ENCODE peak calls at places on chromosomes 6 and 20, in five cellular contexts. X, C, O, Y and A are unnamed samples.

GRCh38 chr6:145814035-145814500 is 527 bp downstream of the FBXO30 start:
- DNase-seq in X (peak), O (no peak), C (peak), Y (peak), A (peak)

GRCh38 chr20:21511850-21512633 is 1.8 kb downstream of the NKX2-2 start:
- DNase-seq in X (no peak), C (peak), O (no peak), Y (no peak), A (no peak)

GRCh38 chr6:79546186-79546585 is 9.0 kb upstream of the LCA5 start:
- DNase-seq in X (no peak), C (no peak), O (no peak), Y (no peak), A (peak)

GRCh38 chr6:149170564-149171452 is 146.7 kb upstream of the TAB2 start:
- DNase-seq in X (no peak), O (no peak), Y (no peak), C (no peak), A (no peak)

GRCh38 chr6:167125405-167125804 is 2.5 kb downstream of the CCR6 start:
- DNase-seq in C (no peak), X (no peak), O (no peak), Y (no peak), A (no peak)

GRCh38 chr20:50595433-50595895 is 85.3 kb downstream of the PTPN1 start:
- DNase-seq in Y (no peak), X (no peak), C (no peak), O (no peak), A (no peak)

GRCh38 chr6:3280866-3281465 is 22.2 kb downstream of the PSMG4 start:
- DNase-seq in C (no peak), Y (no peak), O (no peak), X (no peak), A (no peak)

GRCh38 chr6:144315226-144315980 is 30.3 kb downstream of the UTRN start:
- DNase-seq in X (no peak), C (no peak), O (no peak), Y (no peak), A (no peak)

GRCh38 chr6:166930354-166930891 is 25.9 kb downstream of the RNASET2 start:
- DNase-seq in X (no peak), Y (no peak), O (no peak), C (no peak), A (no peak)

GRCh38 chr6:43174263-43175112 is 3.4 kb downstream of the SRF start:
- DNase-seq in X (peak), O (peak), C (peak), Y (peak), A (peak)

GRCh38 chr6:3001773-3002293 is 2.1 kb downstream of the NQO2 start:
- DNase-seq in C (no peak), O (no peak), Y (peak), X (no peak), A (peak)

GRCh38 chr6:134636221-134636830 is 313.6 kb downstream of the ALDH8A1 start:
- DNase-seq in O (no peak), Y (no peak), C (no peak), X (no peak), A (no peak)

GRCh38 chr6:74001091-74001490 is 305.1 kb downstream of the CD109 start:
- DNase-seq in C (no peak), O (no peak), Y (no peak), X (no peak), A (no peak)

GRCh38 chr20:23325107-23325506 is 25.5 kb upstream of the NXT1 start:
- DNase-seq in C (no peak), Y (no peak), X (no peak), O (no peak), A (no peak)

GRCh38 chr6:116424001-116424400 is 37.2 kb upstream of the CALHM6 start:
- DNase-seq in O (no peak), Y (no peak), C (no peak), X (no peak), A (peak)

GRCh38 chr6:139732451-139732850 is 358.0 kb upstream of the CITED2 start:
- DNase-seq in C (no peak), O (no peak), X (no peak), Y (no peak), A (peak)

GRCh38 chr20:10563935-10564492 is 109.8 kb downstream of the JAG1 start:
- DNase-seq in O (no peak), C (no peak), Y (no peak), X (no peak), A (no peak)

GRCh38 chr6:149451361-149452061 is 33.3 kb downstream of the ZC3H12D start:
- DNase-seq in X (no peak), O (no peak), C (no peak), Y (no peak), A (no peak)

GRCh38 chr20:40686434-40686882 is 2.6 kb downstream of the MAFB start:
- DNase-seq in O (no peak), Y (no peak), X (no peak), C (no peak), A (no peak)

GRCh38 chr6:12147557-12148316 is 135.6 kb downstream of the HIVEP1 start:
- DNase-seq in Y (no peak), C (no peak), O (no peak), X (no peak), A (peak)

GRCh38 chr20:18613553-18613952 is 25.7 kb downstream of the DTD1 start:
- DNase-seq in O (no peak), Y (no peak), C (no peak), X (no peak), A (no peak)

GRCh38 chr6:170278743-170279094 is 12.2 kb downstream of the DLL1 start:
- DNase-seq in X (no peak), C (no peak), O (no peak), Y (no peak), A (no peak)

GRCh38 chr6:38259736-38260135 is 380.0 kb downstream of the BTBD9 start:
- DNase-seq in X (no peak), C (no peak), O (no peak), Y (no peak), A (peak)

GRCh38 chr6:25085761-25086160 is 150.0 kb upstream of the RIPOR2 start:
- DNase-seq in O (no peak), X (no peak), Y (no peak), C (no peak), A (no peak)

GRCh38 chr20:45034436-45034835 is 66.5 kb downstream of the KCNS1 start:
- DNase-seq in X (no peak), Y (no peak), O (no peak), C (no peak), A (no peak)

GRCh38 chr20:47348539-47349142 is 7.9 kb downstream of the ZMYND8 start:
- DNase-seq in X (no peak), O (no peak), Y (no peak), C (no peak), A (peak)

GRCh38 chr20:24634855-24635254 is 165.4 kb downstream of the SYNDIG1 start:
- DNase-seq in C (peak), Y (no peak), X (no peak), O (no peak), A (peak)

GRCh38 chr6:153024401-153025017 is 22.0 kb upstream of the MTRF1L start:
- DNase-seq in Y (peak), X (peak), C (peak), O (peak), A (peak)

GRCh38 chr20:47418061-47418616 is 61.6 kb upstream of the ZMYND8 start:
- DNase-seq in O (no peak), Y (peak), C (no peak), X (no peak), A (no peak)

GRCh38 chr20:60143450-60143849 is 185.2 kb downstream of the CDH26 start:
- DNase-seq in C (no peak), Y (no peak), X (no peak), O (no peak), A (no peak)

GRCh38 chr20:53386186-53386681 is 207.4 kb downstream of the ZNF217 start:
- DNase-seq in X (no peak), C (no peak), O (no peak), Y (no peak), A (no peak)

GRCh38 chr6:16918586-16918985 is 157.3 kb upstream of the ATXN1 start:
- DNase-seq in C (peak), X (no peak), Y (no peak), O (no peak), A (no peak)

GRCh38 chr6:28729501-28730402 is 194.0 kb downstream of the TRIM27 start:
- DNase-seq in Y (no peak), O (no peak), X (no peak), C (peak), A (no peak)

GRCh38 chr6:139580592-139581484 is 206.4 kb upstream of the CITED2 start:
- DNase-seq in O (no peak), C (no peak), X (no peak), Y (no peak), A (no peak)

GRCh38 chr6:122653094-122653493 is 42.9 kb downstream of the PKIB start:
- DNase-seq in O (no peak), Y (no peak), X (no peak), C (no peak), A (no peak)

GRCh38 chr6:10561566-10562088 is 40.5 kb downstream of the GCNT2 start:
- DNase-seq in Y (no peak), X (no peak), O (no peak), C (no peak), A (no peak)

GRCh38 chr6:163162007-163162873 is 252.3 kb upstream of the QKI start:
- DNase-seq in O (no peak), C (no peak), Y (no peak), X (no peak), A (no peak)

GRCh38 chr6:84774174-84775158 is 10.1 kb upstream of the TBX18 start:
- DNase-seq in X (peak), Y (no peak), C (peak), O (no peak), A (peak)

DNA sequence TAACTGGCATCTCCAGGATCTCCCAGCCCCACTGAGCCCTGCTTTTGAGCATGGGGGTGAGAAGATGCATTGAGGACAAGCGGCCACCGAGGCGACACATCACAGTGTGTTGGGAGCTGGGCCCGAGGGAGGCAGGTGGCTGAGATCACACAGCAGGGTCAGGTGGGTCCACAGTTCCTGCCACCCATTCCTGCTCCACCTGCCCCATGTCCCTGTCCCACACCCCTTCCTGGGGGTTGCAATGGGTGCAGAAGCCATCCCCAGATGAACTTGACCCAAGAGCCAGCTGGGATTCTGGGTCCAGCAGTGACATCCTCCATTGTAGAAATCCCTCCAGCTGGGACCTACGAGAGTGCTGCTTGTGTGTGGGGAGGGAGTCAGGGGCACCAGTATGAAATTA is 1.0 kb downstream of the TGM2 start:
- DNase-seq in C (no peak), O (no peak), X (no peak), Y (no peak), A (no peak)
- H2AK5ac ChIP-seq in C (no peak), O (no peak), X (peak), Y (peak), A (no peak)

GRCh38 chr6:154297711-154298110 is 58.9 kb downstream of the IPCEF1 start:
- DNase-seq in Y (peak), C (no peak), O (no peak), X (no peak), A (peak)
- H2BK12ac ChIP-seq in Y (no peak), C (no peak), O (no peak), X (no peak), A (no peak)

GRCh38 chr6:112155900-112156299 is 68.5 kb downstream of the FAM229B start:
- DNase-seq in X (no peak), Y (no peak), C (no peak), O (no peak), A (peak)
- H2AK5ac ChIP-seq in X (no peak), Y (no peak), C (no peak), O (no peak), A (no peak)

GRCh38 chr6:159434410-159434809 is 258.6 kb downstream of the SOD2 start:
- DNase-seq in O (no peak), C (no peak), X (no peak), Y (no peak), A (no peak)

GRCh38 chr6:159438106-159438505 is 254.9 kb downstream of the SOD2 start:
- DNase-seq in Y (no peak), X (no peak), C (no peak), O (no peak), A (no peak)

GRCh38 chr6:159431750-159432149 is 261.3 kb downstream of the SOD2 start:
- DNase-seq in O (no peak), Y (no peak), X (no peak), C (no peak), A (no peak)

GRCh38 chr6:159433550-159433949 is 259.5 kb downstream of the SOD2 start:
- DNase-seq in X (no peak), Y (no peak), O (no peak), C (no peak), A (no peak)

DNA sequence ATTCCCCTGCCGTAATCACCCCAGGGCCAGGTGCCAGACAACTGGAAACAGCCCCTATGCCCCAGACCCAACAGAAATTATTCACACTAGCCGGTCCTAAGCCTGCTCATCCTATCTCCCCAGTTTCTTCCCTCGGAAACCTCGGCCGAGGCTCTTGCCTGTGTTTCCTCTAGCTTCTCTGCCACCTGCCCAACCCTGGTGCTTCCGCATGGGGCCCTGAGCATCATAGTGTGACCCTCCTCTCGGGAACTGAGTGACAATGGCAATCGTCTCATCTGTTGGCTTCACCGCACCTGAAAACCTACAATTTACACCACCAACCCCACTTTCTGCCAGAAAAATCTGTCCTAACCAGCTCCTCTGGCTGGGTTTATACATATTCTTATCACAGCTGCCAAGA is 257.3 kb downstream of the SOD2 start:
- DNase-seq in Y (no peak), C (no peak), X (no peak), O (no peak), A (no peak)
- H2BK12ac ChIP-seq in Y (no peak), C (no peak), X (no peak), O (no peak), A (no peak)

GRCh38 chr6:15442467-15442866 is 196.6 kb downstream of the JARID2 start:
- DNase-seq in O (no peak), Y (no peak), X (no peak), C (no peak), A (no peak)
- H2AK5ac ChIP-seq in O (no peak), Y (no peak), X (no peak), C (no peak), A (peak)

GRCh38 chr20:4443016-4443415 is 278.7 kb upstream of the PRND start:
- DNase-seq in Y (no peak), O (no peak), C (no peak), X (no peak), A (no peak)
- H2BK12ac ChIP-seq in Y (no peak), O (no peak), C (no peak), X (no peak), A (no peak)

GRCh38 chr6:100165442-100165841 is 171.4 kb upstream of the MCHR2 start:
- DNase-seq in Y (no peak), X (no peak), C (no peak), O (no peak), A (no peak)

GRCh38 chr6:100166991-100167390 is 173.0 kb upstream of the MCHR2 start:
- DNase-seq in C (no peak), O (no peak), X (no peak), Y (no peak), A (no peak)

GRCh38 chr6:100161782-100162181 is 167.8 kb upstream of the MCHR2 start:
- DNase-seq in X (no peak), O (no peak), C (no peak), Y (no peak), A (no peak)

GRCh38 chr6:100160913-100161312 is 166.9 kb upstream of the MCHR2 start:
- DNase-seq in O (peak), C (peak), X (no peak), Y (no peak), A (no peak)

GRCh38 chr6:100163035-100163434 is 169.0 kb upstream of the MCHR2 start:
- DNase-seq in X (no peak), Y (no peak), O (no peak), C (peak), A (no peak)
- H2AK5ac ChIP-seq in X (no peak), Y (no peak), O (no peak), C (no peak), A (no peak)

DNA sequence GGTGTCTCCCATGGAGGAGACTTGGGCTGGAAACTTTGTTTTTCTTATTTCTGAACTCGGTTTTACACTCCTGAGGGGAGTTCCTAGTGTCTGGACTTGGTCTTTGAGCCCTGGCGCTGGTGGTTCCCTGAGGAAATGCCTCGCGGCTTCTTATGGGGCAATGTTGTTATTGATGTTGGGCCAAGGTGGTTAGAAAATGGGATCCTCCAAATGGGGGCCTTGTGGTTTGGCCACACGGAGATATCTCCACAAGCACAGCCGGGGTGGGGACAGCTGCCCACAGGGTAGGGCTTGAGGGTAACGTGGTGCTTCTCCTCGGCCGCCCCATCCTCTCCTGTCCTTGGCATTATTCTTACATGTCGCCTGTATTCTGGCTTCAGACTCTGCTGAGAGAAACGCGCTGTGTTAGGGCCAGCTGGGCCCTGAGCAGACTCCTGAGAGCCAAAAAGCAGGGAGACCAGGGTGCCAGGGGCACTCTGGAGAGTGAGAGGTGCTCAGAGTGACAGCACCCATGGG is 137.0 kb downstream of the FOXO3 start:
- DNase-seq in X (no peak), Y (no peak), O (no peak), C (no peak), A (no peak)
- H2BK12ac ChIP-seq in X (no peak), Y (no peak), O (no peak), C (no peak), A (no peak)